ENCODE peak calls at places on chromosomes 13 and 19, in seven cellular contexts. Z is neuronal stem cell; I is naive thymus-derived CD4-positive, alpha-beta T cell; G is HepG2; J is CD8-positive, alpha-beta T cell; R is lower lobe of right lung; K is tibial nerve. V is an unnamed sample. For H3K36me3 and H3K4me1, the result is how much of the 10 kb centered on the place peaks cover.

GRCh38 chr13:101452519-101453485 is at the start of gene ITGBL1:
- DNase-seq in R (no peak), K (no peak), G (no peak), J (no peak), I (no peak), Z (no peak), V (peak)

GRCh38 chr13:50055454-50055853 is 40.2 kb downstream of the KCNRG start:
- DNase-seq in R (no peak), K (no peak), G (no peak), I (no peak), Z (no peak), J (no peak), V (no peak)

GRCh38 chr13:77907653-77908341 is 10.8 kb downstream of the EDNRB start:
- DNase-seq in G (no peak), I (no peak), J (no peak), K (no peak), R (no peak), Z (no peak), V (no peak)

GRCh38 chr19:48798937-48799336 is 11.9 kb downstream of the BCAT2 start:
- DNase-seq in R (no peak), I (no peak), G (no peak), K (no peak), Z (no peak), J (no peak), V (no peak)

GRCh38 chr19:19094513-19094912 is 30.7 kb downstream of the SLC25A42 start:
- DNase-seq in J (no peak), R (no peak), K (no peak), I (no peak), Z (no peak), G (peak), V (no peak)

GRCh38 chr19:10501971-10502523 is 1.1 kb downstream of the KEAP1 start:
- DNase-seq in R (peak), Z (no peak), J (no peak), K (peak), I (no peak), G (peak), V (peak)

GRCh38 chr19:45161715-45162463 is 1.1 kb upstream of the NKPD1 start:
- DNase-seq in Z (no peak), I (no peak), G (no peak), K (no peak), J (no peak), R (no peak), V (no peak)

GRCh38 chr19:56110515-56111448 is 10.3 kb downstream of the ZNF787 start:
- DNase-seq in Z (no peak), G (peak), K (no peak), R (peak), I (no peak), J (no peak), V (no peak)

GRCh38 chr19:18388328-18389094 is 2.6 kb downstream of the GDF15 start:
- DNase-seq in Z (peak), J (peak), K (peak), I (peak), G (peak), R (peak), V (peak)

GRCh38 chr13:36421447-36421846 is 10.8 kb upstream of the CCNA1 start:
- DNase-seq in I (no peak), J (no peak), G (no peak), K (no peak), Z (no peak), R (no peak), V (no peak)

GRCh38 chr13:23949736-23950135 is 52.4 kb upstream of the C1QTNF9B start:
- DNase-seq in G (no peak), K (no peak), I (no peak), R (no peak), J (no peak), Z (no peak), V (no peak)

GRCh38 chr13:97295279-97296182 is 73.4 kb downstream of the MBNL2 start:
- DNase-seq in G (no peak), I (no peak), J (no peak), K (no peak), R (no peak), Z (no peak), V (no peak)

GRCh38 chr13:35731471-35731870 is 255.0 kb upstream of the MAB21L1 start:
- DNase-seq in K (no peak), I (no peak), R (no peak), J (no peak), G (no peak), Z (no peak), V (no peak)

GRCh38 chr19:18306903-18307681 is 15.8 kb downstream of the LSM4 start:
- DNase-seq in Z (no peak), K (no peak), J (no peak), R (no peak), G (no peak), I (peak), V (no peak)

GRCh38 chr19:45585158-45585577 is 566 bp upstream of the OPA3 start:
- DNase-seq in I (no peak), J (no peak), K (no peak), G (no peak), Z (no peak), R (no peak), V (no peak)

GRCh38 chr19:49869009-49869483 is 1.7 kb upstream of the PNKP start:
- DNase-seq in R (no peak), I (no peak), Z (no peak), K (no peak), J (no peak), G (no peak), V (peak)

GRCh38 chr13:47426126-47426849 is 529.4 kb upstream of the HTR2A start:
- DNase-seq in J (no peak), G (no peak), Z (no peak), K (no peak), I (no peak), R (no peak), V (peak)

GRCh38 chr19:7917292-7918061 is 2.7 kb upstream of the SNAPC2 start:
- DNase-seq in Z (no peak), J (no peak), G (no peak), R (peak), I (peak), K (no peak), V (peak)

GRCh38 chr13:105063676-105064075 is 1471.8 kb downstream of the EFNB2 start:
- DNase-seq in R (no peak), J (no peak), K (no peak), Z (no peak), G (no peak), I (no peak), V (no peak)

GRCh38 chr19:52343548-52343947 is 7.5 kb downstream of the ZNF610 start:
- DNase-seq in J (no peak), G (peak), R (no peak), I (no peak), Z (peak), K (no peak), V (no peak)

GRCh38 chr13:75416327-75417005 is 65.5 kb downstream of the TBC1D4 start:
- DNase-seq in G (no peak), Z (no peak), I (no peak), R (no peak), K (no peak), J (no peak), V (no peak)

GRCh38 chr13:72853000-72853399 is 71.1 kb downstream of the PIBF1 start:
- DNase-seq in R (no peak), G (no peak), Z (no peak), I (no peak), J (no peak), K (no peak), V (no peak)

GRCh38 chr13:79989251-79989661 is 351.7 kb downstream of the SPRY2 start:
- DNase-seq in G (no peak), K (no peak), J (no peak), Z (no peak), R (no peak), I (no peak), V (no peak)

GRCh38 chr19:8557637-8558238 is 19.5 kb downstream of the MYO1F start:
- DNase-seq in Z (no peak), I (no peak), R (peak), K (no peak), G (no peak), J (no peak), V (no peak)

GRCh38 chr13:33285420-33286124 is at the start of gene STARD13:
- DNase-seq in I (no peak), R (peak), K (peak), Z (peak), J (no peak), G (peak), V (peak)

GRCh38 chr13:102854675-102855074 is 8.8 kb downstream of the ERCC5 start:
- DNase-seq in G (no peak), Z (no peak), J (no peak), R (no peak), I (no peak), K (no peak), V (no peak)

GRCh38 chr19:7540761-7541480 is 5.4 kb downstream of the PNPLA6 start:
- DNase-seq in R (peak), G (no peak), Z (no peak), K (no peak), J (no peak), I (no peak), V (peak)

GRCh38 chr19:40420451-40420765 is 5.4 kb downstream of the SERTAD1 start:
- DNase-seq in K (no peak), G (no peak), I (no peak), R (no peak), Z (no peak), J (no peak), V (no peak)

GRCh38 chr13:99980201-99981114 is 1.1 kb upstream of the ZIC2 start:
- DNase-seq in Z (peak), G (no peak), R (no peak), I (peak), K (no peak), J (no peak), V (peak)

GRCh38 chr19:49589391-49589790 is 1.6 kb upstream of the PRR12 start:
- DNase-seq in J (no peak), G (no peak), Z (no peak), I (peak), R (no peak), K (no peak), V (no peak)

GRCh38 chr19:43798546-43799409 is 3.5 kb downstream of the LYPD5 start:
- DNase-seq in K (no peak), R (peak), G (no peak), Z (no peak), J (peak), I (peak), V (no peak)

GRCh38 chr13:113147206-113147605 is 11.2 kb upstream of the PROZ start:
- DNase-seq in J (no peak), I (no peak), R (no peak), G (no peak), K (no peak), Z (no peak), V (no peak)

GRCh38 chr13:63690672-63691071 is 2275.0 kb upstream of the PCDH20 start:
- DNase-seq in J (no peak), R (no peak), K (no peak), Z (no peak), I (no peak), G (no peak), V (no peak)

GRCh38 chr19:29831041-29831548 is 19.3 kb downstream of the CCNE1 start:
- DNase-seq in J (no peak), Z (no peak), R (no peak), I (peak), G (no peak), K (no peak), V (no peak)

GRCh38 chr19:15255359-15255990 is 23.2 kb upstream of the EPHX3 start:
- DNase-seq in I (no peak), G (no peak), Z (no peak), R (no peak), J (no peak), K (no peak), V (no peak)

GRCh38 chr19:13969897-13970296 is 17.6 kb downstream of the DCAF15 start:
- DNase-seq in G (no peak), R (no peak), J (no peak), I (no peak), Z (no peak), K (no peak), V (peak)
- H3K36me3 ChIP-seq in G (half or more), R (half or more), J (under half), I (half or more), Z (under half), K (under half), V (under half)

DNA sequence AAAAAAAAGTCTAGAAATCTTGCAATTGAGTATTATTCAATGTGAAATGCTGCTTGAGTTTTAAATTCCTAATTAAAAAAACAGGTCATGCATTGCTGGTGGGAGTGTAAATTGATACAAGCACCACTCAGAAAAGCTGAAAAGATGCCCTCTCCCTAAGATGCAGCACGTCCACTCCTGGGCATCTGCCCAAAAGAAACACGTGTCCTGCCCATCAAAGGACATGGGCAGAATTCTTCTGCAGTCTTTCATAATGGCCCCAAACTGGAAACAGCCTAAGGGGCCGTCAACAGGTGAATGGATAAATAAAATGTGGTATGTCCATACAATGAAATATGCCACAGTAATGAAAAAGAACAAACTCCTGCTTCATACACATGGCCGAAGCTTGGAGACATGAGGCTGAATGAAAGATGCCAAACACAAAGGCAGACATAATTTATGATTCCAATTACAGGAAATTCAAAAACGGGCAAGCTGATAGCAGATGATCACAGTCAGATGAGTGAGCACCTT is 7.8 kb downstream of the POU2F2 start:
- DNase-seq in R (no peak), K (no peak), G (no peak), J (no peak), Z (no peak), I (no peak), V (no peak)
- H3K4me1 ChIP-seq in R (under half), K (under half), G (under half), J (half or more), Z (under half), I (under half), V (under half)

DNA sequence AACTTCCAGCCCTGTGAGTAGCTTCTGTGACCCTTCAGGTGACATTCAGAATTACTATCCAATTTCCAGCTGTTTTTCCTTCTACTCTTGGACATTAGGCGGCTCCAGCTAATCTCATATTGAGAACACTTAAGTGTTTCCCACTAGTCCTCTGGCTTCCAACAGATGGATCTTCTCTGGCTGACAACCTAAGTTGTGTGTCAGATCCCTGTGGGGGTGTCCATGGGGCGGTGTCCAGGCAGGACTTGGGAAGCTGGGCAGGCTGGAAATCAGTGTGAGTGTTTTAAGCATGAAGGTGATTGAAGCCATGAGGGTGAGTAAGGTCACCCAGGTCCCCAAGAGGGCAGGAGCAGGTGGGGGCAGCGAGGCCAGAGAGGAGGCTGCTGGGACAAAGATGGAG is 10.1 kb downstream of the CNOT3 start:
- DNase-seq in Z (no peak), J (no peak), R (no peak), I (no peak), G (no peak), K (no peak), V (no peak)
- H3K36me3 ChIP-seq in Z (half or more), J (half or more), R (half or more), I (half or more), G (half or more), K (under half), V (under half)

DNA sequence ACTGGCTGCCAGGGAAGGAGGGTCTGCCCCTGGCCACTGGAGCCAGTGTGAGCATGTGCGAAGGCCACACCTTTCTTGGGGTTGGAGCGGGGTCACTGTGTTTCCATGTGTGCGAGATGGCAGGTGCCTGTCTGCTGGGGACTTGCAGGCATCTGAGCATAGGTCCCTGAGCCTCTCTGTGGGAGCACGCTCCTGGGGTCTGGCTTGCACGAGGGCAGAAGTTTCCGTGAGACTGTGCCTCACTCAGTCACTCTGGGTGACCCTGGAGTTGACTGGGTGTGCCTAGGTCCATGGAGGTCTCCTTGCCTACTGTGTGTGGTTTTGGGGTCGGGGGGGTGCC is 31.3 kb downstream of the PAK4 start:
- DNase-seq in I (no peak), G (no peak), Z (no peak), K (no peak), J (no peak), R (no peak), V (no peak)
- H3K4me1 ChIP-seq in I (under half), G (half or more), Z (under half), K (under half), J (under half), R (half or more), V (under half)

GRCh38 chr19:5593245-5593962 is 25.7 kb upstream of the TINCR start:
- DNase-seq in G (no peak), Z (no peak), K (no peak), J (no peak), I (no peak), R (no peak), V (peak)
- H3K36me3 ChIP-seq in G (half or more), Z (half or more), K (under half), J (half or more), I (half or more), R (half or more), V (under half)

DNA sequence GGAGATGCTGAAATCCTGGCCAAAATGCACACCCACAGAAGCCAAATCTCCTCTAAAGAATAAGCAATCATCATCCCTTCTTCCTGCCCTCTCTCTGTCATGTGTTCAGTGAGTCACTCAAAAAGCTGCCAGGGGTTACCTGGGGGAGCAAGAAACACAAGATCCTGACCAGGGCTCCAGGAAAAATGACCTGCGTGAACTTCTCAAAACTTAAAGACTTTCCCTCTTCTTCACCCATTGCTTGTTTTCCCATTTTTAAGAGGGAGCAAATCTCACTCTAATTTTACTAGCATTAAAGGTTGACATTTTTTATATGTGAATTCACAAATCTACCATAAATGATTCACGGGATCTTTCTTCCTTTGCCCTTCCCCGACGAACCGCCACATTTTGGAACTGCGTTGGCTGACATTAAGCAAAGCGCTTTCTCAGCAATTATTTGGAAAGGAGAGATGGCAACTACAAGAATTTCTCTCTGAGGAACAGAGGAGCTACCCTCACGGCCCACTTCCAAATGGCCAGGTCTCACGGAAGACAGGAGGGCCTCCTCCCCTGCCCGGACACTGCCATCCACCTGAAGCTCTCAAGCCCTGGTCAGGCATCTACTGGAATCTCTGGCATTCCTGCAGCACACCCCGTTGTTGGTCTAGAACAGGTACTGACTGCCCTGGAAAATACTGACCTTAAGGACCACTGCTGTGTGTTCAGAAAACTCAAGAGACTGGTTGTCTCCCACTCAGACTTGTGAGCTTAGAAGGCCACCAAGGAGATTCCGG is 14.2 kb downstream of the TSHZ3 start:
- DNase-seq in R (no peak), G (no peak), I (no peak), J (no peak), Z (no peak), K (no peak), V (no peak)
- H3K4me1 ChIP-seq in R (under half), G (under half), I (under half), J (under half), Z (under half), K (under half), V (under half)

DNA sequence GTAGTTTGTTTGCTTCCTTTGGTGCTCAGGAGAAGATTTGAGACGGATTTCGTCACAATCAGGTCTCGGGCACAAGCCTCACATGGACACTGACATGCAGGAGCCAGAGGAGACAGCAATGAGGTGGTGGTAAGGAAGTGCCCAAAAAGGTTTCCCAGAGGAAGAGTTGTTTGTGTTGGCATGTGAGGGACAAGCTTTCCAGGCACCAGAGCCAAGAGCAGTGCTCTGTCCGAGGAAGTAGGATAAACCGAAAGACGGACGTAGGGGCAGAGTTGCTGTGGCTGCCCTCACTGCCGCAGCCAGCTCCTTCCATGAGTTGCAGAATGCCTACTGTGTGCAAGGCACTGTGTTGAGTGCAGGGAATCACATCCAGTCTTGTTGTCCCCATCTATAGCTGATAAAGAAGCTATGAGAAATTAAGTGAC is 27.7 kb downstream of the SAE1 start:
- DNase-seq in I (no peak), K (no peak), G (no peak), R (no peak), Z (no peak), J (no peak), V (no peak)
- H3K36me3 ChIP-seq in I (under half), K (under half), G (half or more), R (under half), Z (under half), J (under half), V (under half)

GRCh38 chr19:1471514-1472107 is 7.4 kb downstream of the C19orf25 start:
- DNase-seq in K (no peak), J (no peak), I (no peak), R (peak), G (no peak), Z (no peak), V (no peak)
- H3K4me1 ChIP-seq in K (half or more), J (under half), I (under half), R (half or more), G (under half), Z (under half), V (under half)

GRCh38 chr19:47183579-47183978 is 47.4 kb downstream of the BBC3 start:
- DNase-seq in Z (no peak), R (no peak), K (no peak), J (no peak), I (no peak), G (no peak), V (peak)
- H3K36me3 ChIP-seq in Z (under half), R (under half), K (under half), J (under half), I (under half), G (under half), V (under half)